ENCODE peak calls at places on chromosomes 7 and 10, in six cellular contexts. W is ovary, C is cardiac muscle cell, U is heart right ventricle, D is GM10248, J is fibroblast of pulmonary artery. Q is an unnamed sample.

GRCh38 chr7:2821161-2821841 is 22.8 kb downstream of the GNA12 start:
- DNase-seq in U (no peak), D (peak; percentile 65), C (no peak), J (peak; percentile 86), W (no peak), Q (no peak)

GRCh38 chr7:12066561-12066960 is 144.5 kb upstream of the TMEM106B start:
- DNase-seq in C (no peak), U (no peak), J (no peak), D (no peak), W (no peak), Q (no peak)

GRCh38 chr10:34791947-34792346 is 23.1 kb downstream of the PARD3 start:
- DNase-seq in W (no peak), U (no peak), J (no peak), D (no peak), C (no peak), Q (no peak)

GRCh38 chr10:78541528-78542470 is 508.1 kb downstream of the RPS24 start:
- DNase-seq in J (no peak), D (no peak), U (peak; percentile 32), C (no peak), W (no peak), Q (no peak)

GRCh38 chr10:3452234-3452633 is 279.7 kb upstream of the PITRM1 start:
- DNase-seq in D (no peak), U (peak; percentile 52), C (no peak), J (peak; percentile 91), W (no peak), Q (no peak)

GRCh38 chr10:26621243-26621888 is 76.1 kb upstream of the PDSS1 start:
- DNase-seq in C (no peak), W (no peak), D (no peak), J (no peak), U (no peak), Q (no peak)

GRCh38 chr7:104758504-104758903 is 255.5 kb upstream of the KMT2E start:
- DNase-seq in J (peak; percentile 35), U (no peak), D (no peak), C (no peak), W (no peak), Q (no peak)

GRCh38 chr7:50226669-50227068 is 77.8 kb upstream of the IKZF1 start:
- DNase-seq in C (no peak), W (no peak), J (no peak), D (no peak), U (no peak), Q (no peak)

GRCh38 chr10:16520900-16521299 is 779 bp downstream of the C1QL3 start:
- DNase-seq in D (peak; percentile 61), C (peak; percentile 33), U (no peak), J (peak; percentile 10), W (no peak), Q (peak; percentile 18)

GRCh38 chr7:123352957-123353356 is 153.2 kb upstream of the SLC13A1 start:
- DNase-seq in J (peak; percentile 49), U (no peak), D (no peak), W (no peak), C (no peak), Q (no peak)

GRCh38 chr10:50621981-50622496 is 1.7 kb downstream of the SGMS1 start:
- DNase-seq in D (peak; percentile 71), J (peak; percentile 97), W (peak; percentile 99), U (peak; percentile 96), C (peak; percentile 81), Q (peak; percentile 97)

GRCh38 chr7:138006106-138006505 is 4.2 kb upstream of the CREB3L2 start:
- DNase-seq in U (no peak), J (no peak), C (no peak), D (no peak), W (no peak), Q (no peak)

GRCh38 chr10:104485632-104486031 is 132.0 kb downstream of the CFAP58 start:
- DNase-seq in W (no peak), J (no peak), U (no peak), D (no peak), C (no peak), Q (no peak)

GRCh38 chr10:74289956-74290355 is 138.9 kb downstream of the ADK start:
- DNase-seq in C (peak; percentile 8), J (no peak), W (no peak), D (no peak), U (no peak), Q (no peak)

GRCh38 chr7:147579148-147579547 is 1011.4 kb upstream of the C7orf33 start:
- DNase-seq in U (no peak), C (no peak), W (no peak), D (no peak), J (no peak), Q (no peak)

GRCh38 chr7:64951250-64951848 is 39.5 kb downstream of the ZNF117 start:
- DNase-seq in J (peak; percentile 67), D (peak; percentile 46), C (peak; percentile 56), W (no peak), U (no peak), Q (no peak)

GRCh38 chr10:97186911-97187310 is 1.2 kb upstream of the SLIT1 start:
- DNase-seq in U (no peak), D (no peak), W (no peak), J (no peak), C (no peak), Q (no peak)

GRCh38 chr7:142549007-142549406 is 200.3 kb upstream of the PRSS1 start:
- DNase-seq in C (no peak), D (no peak), J (peak; percentile 28), U (no peak), W (no peak), Q (no peak)

GRCh38 chr10:77746313-77746712 is 108.7 kb upstream of the KCNMA1 start:
- DNase-seq in W (peak; percentile 12), C (no peak), J (peak; percentile 64), U (no peak), D (no peak), Q (no peak)

DNA sequence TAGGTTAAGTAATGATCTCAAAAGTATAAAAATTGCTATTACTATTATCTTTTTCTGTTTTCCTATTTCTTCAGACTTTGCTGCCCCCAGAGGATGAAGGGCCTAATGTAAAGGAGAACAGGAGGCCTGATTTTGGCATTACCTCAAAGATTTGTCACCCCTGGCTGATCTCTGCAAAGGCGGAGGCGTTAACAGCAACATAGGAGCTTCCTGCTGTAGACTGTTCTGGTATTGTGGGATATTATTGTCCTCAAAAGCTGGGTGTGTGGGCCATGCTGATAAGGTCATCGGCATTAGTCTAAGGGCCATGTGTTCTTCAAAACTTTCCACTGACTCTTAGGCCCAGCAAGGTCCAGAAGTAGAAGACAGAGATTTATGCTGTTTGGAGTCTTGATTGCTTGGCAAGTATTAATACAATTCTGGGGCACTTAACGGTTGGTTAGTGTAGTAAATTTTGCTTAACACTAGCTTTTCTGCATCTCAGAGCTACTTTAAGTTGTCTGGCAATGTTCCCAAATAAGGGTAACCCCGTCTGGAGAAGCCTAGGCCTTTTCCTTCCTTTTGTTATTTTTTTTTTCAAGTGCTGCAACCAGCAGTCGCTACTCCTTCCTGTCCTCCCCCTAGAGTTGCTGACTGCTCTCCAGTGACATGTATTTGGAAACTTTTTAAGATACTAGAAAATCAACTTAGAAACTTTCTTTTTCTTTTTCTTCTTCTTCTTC is 14.0 kb upstream of the ENTPD1 start:
- DNase-seq in D (peak; percentile 45), U (peak; percentile 74), J (peak; percentile 92), W (no peak), C (peak; percentile 29), Q (no peak)
- TF ChIP-seq CTCF in D (peak; percentile 37), U (no peak), J (peak; percentile 46), W (no peak), C (peak; percentile 45), Q (peak; percentile 37)

GRCh38 chr10:111360260-111360925 is 283.6 kb downstream of the ADRA2A start:
- DNase-seq in D (peak; percentile 13), W (peak; percentile 20), J (peak; percentile 0), C (peak; percentile 80), U (peak; percentile 10), Q (peak; percentile 14)
- TF ChIP-seq CTCF in D (peak; percentile 32), W (peak; percentile 33), J (peak; percentile 2), C (no peak), U (no peak), Q (peak; percentile 66)

GRCh38 chr7:151012921-151013347 is 11.4 kb downstream of the ATG9B start:
- DNase-seq in J (peak; percentile 49), W (no peak), D (no peak), U (no peak), C (peak; percentile 71), Q (no peak)
- TF ChIP-seq CTCF in J (peak; percentile 70), W (no peak), D (no peak), U (no peak), C (peak; percentile 73), Q (peak; percentile 61)

GRCh38 chr10:91163709-91164474 is 56.6 kb upstream of the PCGF5 start:
- DNase-seq in C (peak; percentile 23), W (peak; percentile 79), U (peak; percentile 49), J (peak; percentile 68), D (peak; percentile 45), Q (peak; percentile 41)
- TF ChIP-seq CTCF in C (peak; percentile 7), W (peak; percentile 27), U (no peak), J (no peak), D (no peak), Q (no peak)

GRCh38 chr7:127253289-127254162 is 785 bp upstream of the GRM8 start:
- DNase-seq in C (peak; percentile 76), D (peak; percentile 77), J (peak; percentile 55), W (peak; percentile 22), U (peak; percentile 50), Q (peak; percentile 60)
- TF ChIP-seq CTCF in C (peak; percentile 89), D (peak; percentile 93), J (peak; percentile 56), W (peak; percentile 59), U (peak; percentile 87), Q (peak; percentile 94)

GRCh38 chr10:22420787-22421517 is 75.7 kb downstream of the SPAG6 start:
- DNase-seq in U (no peak), J (peak; percentile 57), C (no peak), D (peak; percentile 25), W (no peak), Q (no peak)
- TF ChIP-seq CTCF in U (no peak), J (peak; percentile 25), C (peak; percentile 25), D (peak; percentile 0), W (no peak), Q (peak; percentile 31)